ENCODE peak calls at places on chromosomes 1 and 21, in four cellular contexts. A is prostate gland, N is gastrocnemius medialis, K is upper lobe of right lung. J is an unnamed sample.

GRCh38 chr1:218804014-218804785 is 369.5 kb upstream of the LYPLAL1 start:
- DNase-seq in A (no peak), N (no peak), K (no peak), J (no peak)

GRCh38 chr1:3752400-3752945 is at the start of gene CCDC27:
- DNase-seq in A (no peak), K (no peak), N (no peak), J (no peak)

GRCh38 chr1:59163268-59164092 is 133.4 kb upstream of the FGGY start:
- DNase-seq in N (no peak), K (no peak), A (no peak), J (no peak)

GRCh38 chr21:35423694-35424093 is 374.6 kb upstream of the RUNX1 start:
- DNase-seq in N (no peak), K (no peak), A (no peak), J (no peak)

GRCh38 chr21:38688068-38688467 is 117.7 kb upstream of the ETS2 start:
- DNase-seq in A (no peak), N (no peak), K (no peak), J (no peak)

GRCh38 chr1:213586609-213586972 is 401.2 kb upstream of the PROX1 start:
- DNase-seq in A (no peak), N (no peak), K (no peak), J (no peak)

GRCh38 chr1:229254910-229255541 is 15.9 kb upstream of the RAB4A start:
- DNase-seq in N (no peak), A (peak; percentile 35), K (no peak), J (no peak)

GRCh38 chr1:198270421-198270820 is 113.6 kb downstream of the NEK7 start:
- DNase-seq in K (no peak), N (no peak), A (no peak), J (no peak)

GRCh38 chr1:1236945-1237873 is 5.2 kb downstream of the B3GALT6 start:
- DNase-seq in A (no peak), N (no peak), K (no peak), J (no peak)

GRCh38 chr1:64856564-64856963 is 109.8 kb downstream of the JAK1 start:
- DNase-seq in K (peak; percentile 83), N (peak; percentile 90), A (peak; percentile 21), J (no peak)

GRCh38 chr1:59751801-59752200 is 62.9 kb upstream of the HOOK1 start:
- DNase-seq in A (no peak), N (no peak), K (no peak), J (no peak)

DNA sequence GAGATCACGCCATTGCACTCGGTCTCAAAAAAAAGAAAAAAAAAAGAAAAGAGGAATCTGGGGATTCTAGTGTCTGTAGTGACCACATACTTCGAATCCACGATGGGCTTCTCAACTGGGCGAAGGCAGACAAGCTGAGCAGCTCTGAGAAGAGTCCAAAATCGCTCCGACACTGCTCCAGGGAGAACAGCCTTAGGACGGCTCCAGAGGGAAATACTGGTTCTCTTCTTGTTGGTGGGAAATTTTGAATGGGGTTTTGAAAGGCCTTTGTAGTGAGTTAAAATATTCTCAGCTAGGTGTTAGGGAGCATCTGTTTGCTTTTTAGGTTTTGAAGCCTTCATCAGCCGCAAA is 18.3 kb upstream of the HJV start:
- DNase-seq in N (no peak), K (no peak), A (no peak), J (no peak)
- H3K4me3 ChIP-seq in N (peak overlapping the region; percentile 69), K (peak overlapping the region; percentile 77), A (peak overlapping the region; percentile 60), J (no peak overlapping the region)

GRCh38 chr1:43451701-43452532 is 1.8 kb downstream of the HYI start:
- DNase-seq in K (no peak), A (no peak), N (no peak), J (no peak)

GRCh38 chr1:43452789-43453441 is 816 bp downstream of the HYI start:
- DNase-seq in K (no peak), A (peak; percentile 39), N (no peak), J (no peak)

GRCh38 chr1:43455205-43455889 is 1.6 kb upstream of the HYI start:
- DNase-seq in A (no peak), K (no peak), N (no peak), J (no peak)

GRCh38 chr1:43453442-43454269 is at the start of gene HYI:
- DNase-seq in K (peak; percentile 95), A (peak; percentile 81), N (peak; percentile 75), J (peak; percentile 61)

DNA sequence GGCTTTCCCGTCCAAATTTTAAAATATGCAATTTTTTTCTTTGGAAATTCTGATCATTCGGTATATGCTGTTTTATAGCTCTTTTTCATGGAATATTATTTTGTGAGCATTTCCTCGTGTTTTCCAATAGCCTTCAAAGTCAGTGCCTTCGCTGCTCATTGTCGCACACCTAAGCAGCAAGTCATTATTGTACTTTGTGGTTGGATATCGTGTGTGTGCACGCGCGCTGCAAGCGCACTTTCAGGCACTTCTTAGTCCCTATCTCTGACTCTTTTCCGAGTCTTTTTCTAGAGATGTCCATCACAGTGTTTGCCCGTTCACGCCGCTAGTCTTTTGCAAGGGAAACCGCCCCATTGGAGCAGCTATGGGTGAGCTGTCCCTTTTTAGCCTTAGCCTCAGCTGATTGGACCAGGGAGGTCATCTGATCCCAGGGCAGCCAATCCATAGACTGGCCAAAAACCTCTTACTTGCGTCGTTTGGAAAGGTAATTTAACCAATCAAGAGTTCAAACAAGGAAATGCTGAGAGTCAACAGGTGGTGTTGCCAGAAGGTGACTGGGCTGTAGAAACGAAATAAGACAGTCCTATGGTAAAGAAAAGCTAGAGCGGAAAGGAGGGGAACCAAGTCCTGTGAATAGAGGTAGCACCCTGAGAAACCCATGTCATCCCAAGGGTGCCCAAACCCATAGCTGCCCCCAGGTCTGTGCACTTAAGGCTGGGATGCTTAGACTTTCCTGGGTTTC is 710 bp upstream of the HYI start:
- DNase-seq in K (peak; percentile 86), A (peak; percentile 61), N (peak; percentile 79), J (no peak)
- TF ChIP-seq CTCF in K (no peak), A (no peak), N (peak; percentile 29), J (no peak)

GRCh38 chr21:41479686-41480085 is 28.3 kb downstream of the TMPRSS2 start:
- DNase-seq in K (no peak), A (no peak), N (no peak), J (no peak)

GRCh38 chr21:41475714-41476405 is 32.1 kb downstream of the TMPRSS2 start:
- DNase-seq in A (no peak), N (no peak), K (peak; percentile 62), J (no peak)

GRCh38 chr21:41478319-41479177 is 29.4 kb downstream of the TMPRSS2 start:
- DNase-seq in A (no peak), N (no peak), K (peak; percentile 80), J (no peak)

GRCh38 chr21:41480086-41480690 is 27.8 kb downstream of the TMPRSS2 start:
- DNase-seq in N (no peak), A (no peak), K (peak; percentile 76), J (no peak)

DNA sequence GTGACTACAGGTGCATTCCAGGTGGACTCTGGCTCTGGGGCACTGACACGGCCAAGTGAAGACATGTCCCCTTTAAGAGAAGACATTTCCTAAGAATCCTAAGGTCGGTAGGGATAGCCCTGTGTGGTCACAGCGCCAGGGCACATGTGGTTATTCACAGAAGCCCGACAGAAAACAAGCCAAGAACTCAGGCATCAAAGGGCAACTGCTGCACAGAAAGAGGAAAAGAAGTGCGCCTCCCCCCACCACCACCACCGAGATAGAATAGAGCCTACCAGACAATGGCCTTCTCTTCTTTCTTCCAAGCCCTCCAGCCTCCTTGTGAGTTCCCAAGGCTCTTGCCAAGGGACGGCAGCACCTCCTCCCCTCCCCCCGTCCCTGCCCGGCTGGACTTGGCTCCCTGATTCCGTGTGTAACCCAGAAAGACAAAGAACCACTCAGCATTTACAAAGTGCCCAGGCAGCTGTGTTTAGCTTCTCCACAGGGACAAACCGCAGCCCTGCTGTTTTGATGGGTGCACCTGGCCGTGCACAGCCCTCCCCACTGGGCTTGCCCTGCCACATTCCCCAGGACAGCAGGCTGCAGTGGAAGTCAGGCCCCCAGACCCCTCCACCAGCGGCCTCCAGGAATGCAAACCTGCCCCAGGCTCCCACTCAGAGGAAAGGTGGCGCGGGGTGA is 30.2 kb downstream of the TMPRSS2 start:
- DNase-seq in K (peak; percentile 67), A (no peak), N (no peak), J (no peak)
- H3K4me3 ChIP-seq in K (no peak overlapping the region), A (no peak overlapping the region), N (no peak overlapping the region), J (no peak overlapping the region)

GRCh38 chr1:6490181-6491075 is 1.0 kb downstream of the PLEKHG5 start:
- DNase-seq in K (peak; percentile 86), A (peak; percentile 69), N (no peak), J (peak; percentile 83)
- TF ChIP-seq CTCF in K (peak; percentile 24), A (no peak), N (no peak), J (no peak)

GRCh38 chr1:26281091-26281958 is 1.4 kb downstream of the SH3BGRL3 start:
- DNase-seq in A (no peak), N (no peak), K (no peak), J (no peak)
- H3K4me3 ChIP-seq in A (no peak overlapping the region), N (no peak overlapping the region), K (peak overlapping the region; percentile 99), J (peak overlapping the region; percentile 88)

DNA sequence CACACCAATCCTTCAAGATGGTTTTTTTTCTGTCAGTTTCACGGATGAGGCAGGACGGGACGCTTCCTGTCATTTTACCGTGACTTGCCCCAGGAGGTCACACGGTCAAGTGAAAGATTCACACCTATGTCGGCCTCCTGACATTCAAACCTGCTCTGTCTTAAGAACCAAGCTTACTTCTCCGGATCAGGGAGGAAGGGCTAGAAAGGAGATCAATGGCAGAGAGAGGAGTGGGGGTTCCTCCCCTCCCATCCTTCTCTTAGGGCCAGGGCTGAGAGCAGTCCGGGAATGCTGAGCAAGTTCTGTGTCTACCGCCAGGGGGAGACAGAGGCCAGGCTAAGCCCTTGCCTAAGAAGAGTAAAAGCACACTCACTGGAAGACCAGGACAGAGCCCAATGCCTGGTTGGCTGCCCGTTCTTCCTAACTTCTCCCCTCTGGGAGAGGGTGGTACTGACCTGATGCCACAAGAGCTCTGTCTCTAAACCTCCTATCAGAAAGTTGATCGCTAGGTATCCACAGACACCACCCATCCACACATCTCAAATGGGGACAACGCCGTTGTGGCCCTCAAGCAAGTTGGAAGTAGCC is 1.1 kb upstream of the PPM1J start:
- DNase-seq in N (peak; percentile 82), A (peak; percentile 88), K (peak; percentile 88), J (peak; percentile 53)
- TF ChIP-seq CTCF in N (peak; percentile 94), A (peak; percentile 92), K (peak; percentile 95), J (peak; percentile 95)

GRCh38 chr1:25728301-25728935 is 71.6 kb upstream of the SELENON start:
- DNase-seq in N (no peak), A (no peak), K (no peak), J (no peak)

GRCh38 chr1:25725482-25725881 is 74.5 kb upstream of the SELENON start:
- DNase-seq in A (no peak), N (no peak), K (no peak), J (no peak)

GRCh38 chr1:25729045-25729444 is 70.9 kb upstream of the SELENON start:
- DNase-seq in N (no peak), A (no peak), K (no peak), J (no peak)

GRCh38 chr1:25727819-25728286 is 72.1 kb upstream of the SELENON start:
- DNase-seq in K (no peak), A (peak; percentile 38), N (peak; percentile 34), J (no peak)

GRCh38 chr1:25727026-25727818 is 72.8 kb upstream of the SELENON start:
- DNase-seq in K (no peak), N (no peak), A (no peak), J (no peak)
- H3K4me3 ChIP-seq in K (no peak overlapping the region), N (no peak overlapping the region), A (no peak overlapping the region), J (no peak overlapping the region)